ENCODE peak calls at places on chromosomes 2 and 18, in eight cellular contexts. One of them, this sample, is unnamed.

GRCh38 chr2:193520709-193521458 is 1326.2 kb upstream of the TMEFF2 start:
- DNase-seq in psoas muscle: no peak
- DNase-seq in sigmoid colon: no peak
- DNase-seq in K562: no peak
- DNase-seq in GM10248: no peak
- DNase-seq in AG04450: no peak
- DNase-seq in fibroblast of the aortic adventitia: no peak
- DNase-seq in fibroblast of pulmonary artery: no peak
- DNase-seq in this sample: no peak

GRCh38 chr2:114518738-114519137 is 76.3 kb downstream of the DPP10 start:
- DNase-seq in psoas muscle: no peak
- DNase-seq in sigmoid colon: no peak
- DNase-seq in K562: no peak
- DNase-seq in GM10248: no peak
- DNase-seq in AG04450: no peak
- DNase-seq in fibroblast of the aortic adventitia: no peak
- DNase-seq in fibroblast of pulmonary artery: no peak
- DNase-seq in this sample: no peak

GRCh38 chr2:60556441-60556997 is 3.1 kb upstream of the BCL11A start:
- DNase-seq in psoas muscle: no peak
- DNase-seq in sigmoid colon: peak
- DNase-seq in K562: no peak
- DNase-seq in GM10248: no peak
- DNase-seq in AG04450: no peak
- DNase-seq in fibroblast of the aortic adventitia: no peak
- DNase-seq in fibroblast of pulmonary artery: no peak
- DNase-seq in this sample: no peak

GRCh38 chr18:55372205-55372604 is 215.8 kb downstream of the TCF4 start:
- DNase-seq in psoas muscle: no peak
- DNase-seq in sigmoid colon: no peak
- DNase-seq in K562: no peak
- DNase-seq in GM10248: no peak
- DNase-seq in AG04450: no peak
- DNase-seq in fibroblast of the aortic adventitia: no peak
- DNase-seq in fibroblast of pulmonary artery: no peak
- DNase-seq in this sample: no peak

GRCh38 chr2:190697421-190697820 is 48.5 kb downstream of the NAB1 start:
- DNase-seq in psoas muscle: no peak
- DNase-seq in sigmoid colon: no peak
- DNase-seq in K562: no peak
- DNase-seq in GM10248: no peak
- DNase-seq in AG04450: no peak
- DNase-seq in fibroblast of the aortic adventitia: no peak
- DNase-seq in fibroblast of pulmonary artery: no peak
- DNase-seq in this sample: no peak

GRCh38 chr2:121613152-121613551 is 36.1 kb downstream of the CLASP1 start:
- DNase-seq in psoas muscle: no peak
- DNase-seq in sigmoid colon: no peak
- DNase-seq in K562: no peak
- DNase-seq in GM10248: no peak
- DNase-seq in AG04450: no peak
- DNase-seq in fibroblast of the aortic adventitia: no peak
- DNase-seq in fibroblast of pulmonary artery: no peak
- DNase-seq in this sample: no peak

GRCh38 chr2:30756051-30756719 is 51.1 kb downstream of the CAPN13 start:
- DNase-seq in psoas muscle: no peak
- DNase-seq in sigmoid colon: peak
- DNase-seq in K562: peak
- DNase-seq in GM10248: no peak
- DNase-seq in AG04450: no peak
- DNase-seq in fibroblast of the aortic adventitia: no peak
- DNase-seq in fibroblast of pulmonary artery: no peak
- DNase-seq in this sample: no peak

GRCh38 chr2:72638600-72639211 is 187.1 kb downstream of the EXOC6B start:
- DNase-seq in psoas muscle: no peak
- DNase-seq in sigmoid colon: no peak
- DNase-seq in K562: no peak
- DNase-seq in GM10248: no peak
- DNase-seq in AG04450: no peak
- DNase-seq in fibroblast of the aortic adventitia: no peak
- DNase-seq in fibroblast of pulmonary artery: no peak
- DNase-seq in this sample: no peak

GRCh38 chr2:31606511-31606910 is 25.8 kb upstream of the SRD5A2 start:
- DNase-seq in psoas muscle: no peak
- DNase-seq in sigmoid colon: no peak
- DNase-seq in K562: no peak
- DNase-seq in GM10248: no peak
- DNase-seq in AG04450: no peak
- DNase-seq in fibroblast of the aortic adventitia: no peak
- DNase-seq in fibroblast of pulmonary artery: no peak
- DNase-seq in this sample: no peak

GRCh38 chr18:76471593-76471992 is 23.4 kb downstream of the ZNF516 start:
- DNase-seq in psoas muscle: no peak
- DNase-seq in sigmoid colon: peak
- DNase-seq in K562: no peak
- DNase-seq in GM10248: no peak
- DNase-seq in AG04450: no peak
- DNase-seq in fibroblast of the aortic adventitia: no peak
- DNase-seq in fibroblast of pulmonary artery: no peak
- DNase-seq in this sample: no peak

GRCh38 chr18:23133860-23134779 is 1.2 kb upstream of the CABLES1 start:
- DNase-seq in psoas muscle: no peak
- DNase-seq in sigmoid colon: no peak
- DNase-seq in K562: peak
- DNase-seq in GM10248: peak
- DNase-seq in AG04450: no peak
- DNase-seq in fibroblast of the aortic adventitia: no peak
- DNase-seq in fibroblast of pulmonary artery: no peak
- DNase-seq in this sample: no peak

GRCh38 chr18:9106800-9107574 is 4.5 kb downstream of the NDUFV2 start:
- DNase-seq in psoas muscle: no peak
- DNase-seq in sigmoid colon: no peak
- DNase-seq in K562: no peak
- DNase-seq in GM10248: no peak
- DNase-seq in AG04450: no peak
- DNase-seq in fibroblast of the aortic adventitia: no peak
- DNase-seq in fibroblast of pulmonary artery: no peak
- DNase-seq in this sample: no peak

GRCh38 chr2:146081459-146081858 is 1561.5 kb upstream of the ZEB2 start:
- DNase-seq in psoas muscle: no peak
- DNase-seq in sigmoid colon: no peak
- DNase-seq in K562: no peak
- DNase-seq in GM10248: no peak
- DNase-seq in AG04450: no peak
- DNase-seq in fibroblast of the aortic adventitia: no peak
- DNase-seq in fibroblast of pulmonary artery: no peak
- DNase-seq in this sample: no peak

GRCh38 chr2:223941579-223942277 is 3.4 kb downstream of the WDFY1 start:
- DNase-seq in psoas muscle: no peak
- DNase-seq in sigmoid colon: no peak
- DNase-seq in K562: no peak
- DNase-seq in GM10248: peak
- DNase-seq in AG04450: no peak
- DNase-seq in fibroblast of the aortic adventitia: peak
- DNase-seq in fibroblast of pulmonary artery: peak
- DNase-seq in this sample: no peak

GRCh38 chr2:220891405-220891804 is 680.7 kb downstream of the EPHA4 start:
- DNase-seq in psoas muscle: no peak
- DNase-seq in sigmoid colon: no peak
- DNase-seq in K562: no peak
- DNase-seq in GM10248: no peak
- DNase-seq in AG04450: peak
- DNase-seq in fibroblast of the aortic adventitia: peak
- DNase-seq in fibroblast of pulmonary artery: peak
- DNase-seq in this sample: no peak

GRCh38 chr2:31090188-31090587 is 48.1 kb downstream of the GALNT14 start:
- DNase-seq in psoas muscle: no peak
- DNase-seq in sigmoid colon: no peak
- DNase-seq in K562: no peak
- DNase-seq in GM10248: no peak
- DNase-seq in AG04450: no peak
- DNase-seq in fibroblast of the aortic adventitia: no peak
- DNase-seq in fibroblast of pulmonary artery: no peak
- DNase-seq in this sample: no peak

GRCh38 chr18:48002933-48003365 is 72.5 kb upstream of the SMAD2 start:
- DNase-seq in psoas muscle: peak
- DNase-seq in sigmoid colon: no peak
- DNase-seq in K562: no peak
- DNase-seq in GM10248: no peak
- DNase-seq in AG04450: no peak
- DNase-seq in fibroblast of the aortic adventitia: peak
- DNase-seq in fibroblast of pulmonary artery: peak
- DNase-seq in this sample: no peak

GRCh38 chr2:195732569-195732968 is 75.5 kb downstream of the SLC39A10 start:
- DNase-seq in psoas muscle: no peak
- DNase-seq in sigmoid colon: no peak
- DNase-seq in K562: no peak
- DNase-seq in GM10248: no peak
- DNase-seq in AG04450: no peak
- DNase-seq in fibroblast of the aortic adventitia: peak
- DNase-seq in fibroblast of pulmonary artery: peak
- DNase-seq in this sample: no peak
- TF ChIP-seq CTCF in psoas muscle: no peak
- TF ChIP-seq CTCF in sigmoid colon: no peak
- TF ChIP-seq CTCF in K562: no peak
- TF ChIP-seq CTCF in GM10248: no peak
- TF ChIP-seq CTCF in AG04450: peak
- TF ChIP-seq CTCF in fibroblast of the aortic adventitia: peak
- TF ChIP-seq CTCF in fibroblast of pulmonary artery: no peak
- TF ChIP-seq CTCF in this sample: no peak

DNA sequence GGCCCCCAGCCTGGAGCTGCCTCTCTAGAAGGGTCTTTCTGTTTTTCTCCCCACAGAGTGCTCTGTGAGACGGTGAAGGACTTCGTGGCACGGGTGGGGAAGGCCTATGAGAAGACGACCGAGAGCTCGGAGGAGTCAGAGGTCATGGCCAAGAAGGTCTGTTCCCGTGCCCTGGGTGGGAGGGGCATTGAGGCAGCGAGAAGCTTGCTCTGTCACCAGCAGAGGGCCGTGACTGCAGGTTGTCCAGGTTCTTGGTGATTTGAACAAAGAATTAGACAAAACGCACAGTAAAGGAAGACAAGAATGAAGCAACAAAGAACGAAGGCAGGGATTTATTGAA is 93.9 kb downstream of the DGKD start:
- DNase-seq in psoas muscle: peak
- DNase-seq in sigmoid colon: peak
- DNase-seq in K562: peak
- DNase-seq in GM10248: no peak
- DNase-seq in AG04450: no peak
- DNase-seq in fibroblast of the aortic adventitia: no peak
- DNase-seq in fibroblast of pulmonary artery: peak
- DNase-seq in this sample: no peak
- TF ChIP-seq CTCF in psoas muscle: peak
- TF ChIP-seq CTCF in sigmoid colon: no peak
- TF ChIP-seq CTCF in K562: peak
- TF ChIP-seq CTCF in GM10248: no peak
- TF ChIP-seq CTCF in AG04450: peak
- TF ChIP-seq CTCF in fibroblast of the aortic adventitia: peak
- TF ChIP-seq CTCF in fibroblast of pulmonary artery: peak
- TF ChIP-seq CTCF in this sample: peak

GRCh38 chr18:75159238-75159518 is 49.8 kb downstream of the PTGR3 start:
- DNase-seq in psoas muscle: no peak
- DNase-seq in sigmoid colon: no peak
- DNase-seq in K562: no peak
- DNase-seq in GM10248: no peak
- DNase-seq in AG04450: no peak
- DNase-seq in fibroblast of the aortic adventitia: no peak
- DNase-seq in fibroblast of pulmonary artery: no peak
- DNase-seq in this sample: no peak

GRCh38 chr18:75158465-75159237 is 50.3 kb downstream of the PTGR3 start:
- DNase-seq in psoas muscle: no peak
- DNase-seq in sigmoid colon: peak
- DNase-seq in K562: no peak
- DNase-seq in GM10248: no peak
- DNase-seq in AG04450: no peak
- DNase-seq in fibroblast of the aortic adventitia: no peak
- DNase-seq in fibroblast of pulmonary artery: no peak
- DNase-seq in this sample: peak

GRCh38 chr18:75162467-75162866 is 46.5 kb downstream of the PTGR3 start:
- DNase-seq in psoas muscle: no peak
- DNase-seq in sigmoid colon: no peak
- DNase-seq in K562: no peak
- DNase-seq in GM10248: no peak
- DNase-seq in AG04450: no peak
- DNase-seq in fibroblast of the aortic adventitia: peak
- DNase-seq in fibroblast of pulmonary artery: peak
- DNase-seq in this sample: peak

GRCh38 chr18:75161629-75162028 is 47.3 kb downstream of the PTGR3 start:
- DNase-seq in psoas muscle: peak
- DNase-seq in sigmoid colon: no peak
- DNase-seq in K562: no peak
- DNase-seq in GM10248: peak
- DNase-seq in AG04450: no peak
- DNase-seq in fibroblast of the aortic adventitia: peak
- DNase-seq in fibroblast of pulmonary artery: no peak
- DNase-seq in this sample: peak

GRCh38 chr18:75160315-75160714 is 48.6 kb downstream of the PTGR3 start:
- DNase-seq in psoas muscle: no peak
- DNase-seq in sigmoid colon: no peak
- DNase-seq in K562: no peak
- DNase-seq in GM10248: no peak
- DNase-seq in AG04450: no peak
- DNase-seq in fibroblast of the aortic adventitia: peak
- DNase-seq in fibroblast of pulmonary artery: no peak
- DNase-seq in this sample: peak
- TF ChIP-seq CTCF in psoas muscle: no peak
- TF ChIP-seq CTCF in sigmoid colon: no peak
- TF ChIP-seq CTCF in K562: no peak
- TF ChIP-seq CTCF in GM10248: no peak
- TF ChIP-seq CTCF in AG04450: no peak
- TF ChIP-seq CTCF in fibroblast of the aortic adventitia: peak
- TF ChIP-seq CTCF in fibroblast of pulmonary artery: no peak
- TF ChIP-seq CTCF in this sample: no peak

GRCh38 chr18:3757361-3757760 is 307.4 kb downstream of the TGIF1 start:
- DNase-seq in psoas muscle: no peak
- DNase-seq in sigmoid colon: no peak
- DNase-seq in K562: no peak
- DNase-seq in GM10248: no peak
- DNase-seq in AG04450: no peak
- DNase-seq in fibroblast of the aortic adventitia: no peak
- DNase-seq in fibroblast of pulmonary artery: no peak
- DNase-seq in this sample: no peak

GRCh38 chr18:3758531-3758930 is 308.6 kb downstream of the TGIF1 start:
- DNase-seq in psoas muscle: no peak
- DNase-seq in sigmoid colon: no peak
- DNase-seq in K562: no peak
- DNase-seq in GM10248: no peak
- DNase-seq in AG04450: no peak
- DNase-seq in fibroblast of the aortic adventitia: peak
- DNase-seq in fibroblast of pulmonary artery: peak
- DNase-seq in this sample: no peak

GRCh38 chr18:3753116-3753515 is 303.1 kb downstream of the TGIF1 start:
- DNase-seq in psoas muscle: no peak
- DNase-seq in sigmoid colon: no peak
- DNase-seq in K562: no peak
- DNase-seq in GM10248: no peak
- DNase-seq in AG04450: no peak
- DNase-seq in fibroblast of the aortic adventitia: no peak
- DNase-seq in fibroblast of pulmonary artery: no peak
- DNase-seq in this sample: no peak

GRCh38 chr18:3761266-3761665 is 311.3 kb downstream of the TGIF1 start:
- DNase-seq in psoas muscle: no peak
- DNase-seq in sigmoid colon: no peak
- DNase-seq in K562: no peak
- DNase-seq in GM10248: no peak
- DNase-seq in AG04450: no peak
- DNase-seq in fibroblast of the aortic adventitia: no peak
- DNase-seq in fibroblast of pulmonary artery: no peak
- DNase-seq in this sample: no peak

GRCh38 chr18:3759099-3759498 is 309.1 kb downstream of the TGIF1 start:
- DNase-seq in psoas muscle: no peak
- DNase-seq in sigmoid colon: no peak
- DNase-seq in K562: no peak
- DNase-seq in GM10248: no peak
- DNase-seq in AG04450: no peak
- DNase-seq in fibroblast of the aortic adventitia: no peak
- DNase-seq in fibroblast of pulmonary artery: no peak
- DNase-seq in this sample: no peak
- TF ChIP-seq CTCF in psoas muscle: no peak
- TF ChIP-seq CTCF in sigmoid colon: no peak
- TF ChIP-seq CTCF in K562: no peak
- TF ChIP-seq CTCF in GM10248: no peak
- TF ChIP-seq CTCF in AG04450: no peak
- TF ChIP-seq CTCF in fibroblast of the aortic adventitia: no peak
- TF ChIP-seq CTCF in fibroblast of pulmonary artery: no peak
- TF ChIP-seq CTCF in this sample: no peak

This sample was measured in osteocyte.